ENCODE peak calls at places on chromosome 9, in four cellular contexts. One of them, this sample, is unnamed.

GRCh38 chr9:121499177-121499426 is 542 bp downstream of the GGTA1 start:
- DNase-seq in T-cell: no peak
- DNase-seq in myocyte: no peak
- DNase-seq in activated CD8-positive, alpha-beta memory T cell treated with anti-CD3 and anti-CD28 coated beads for 4 hours: no peak
- DNase-seq in this sample: no peak

GRCh38 chr9:114671605-114672004 is 10.4 kb downstream of the TEX48 start:
- DNase-seq in T-cell: no peak
- DNase-seq in myocyte: no peak
- DNase-seq in activated CD8-positive, alpha-beta memory T cell treated with anti-CD3 and anti-CD28 coated beads for 4 hours: no peak
- DNase-seq in this sample: no peak

GRCh38 chr9:126125577-126125976 is 201.1 kb upstream of the MVB12B start:
- DNase-seq in myocyte: peak; percentile 34
- DNase-seq in T-cell: no peak
- DNase-seq in activated CD8-positive, alpha-beta memory T cell treated with anti-CD3 and anti-CD28 coated beads for 4 hours: no peak
- DNase-seq in this sample: no peak

GRCh38 chr9:98860871-98861293 is 53.4 kb downstream of the GALNT12 start:
- DNase-seq in activated CD8-positive, alpha-beta memory T cell treated with anti-CD3 and anti-CD28 coated beads for 4 hours: no peak
- DNase-seq in myocyte: peak; percentile 99
- DNase-seq in T-cell: no peak
- DNase-seq in this sample: peak; percentile 92

GRCh38 chr9:134399435-134400056 is 73.3 kb downstream of the RXRA start:
- DNase-seq in T-cell: no peak
- DNase-seq in activated CD8-positive, alpha-beta memory T cell treated with anti-CD3 and anti-CD28 coated beads for 4 hours: no peak
- DNase-seq in myocyte: no peak
- DNase-seq in this sample: no peak

GRCh38 chr9:137380171-137380570 is 42.8 kb downstream of the EXD3 start:
- DNase-seq in myocyte: no peak
- DNase-seq in activated CD8-positive, alpha-beta memory T cell treated with anti-CD3 and anti-CD28 coated beads for 4 hours: no peak
- DNase-seq in T-cell: no peak
- DNase-seq in this sample: no peak

GRCh38 chr9:118595719-118596305 is 773.4 kb downstream of the BRINP1 start:
- DNase-seq in myocyte: peak; percentile 78
- DNase-seq in T-cell: no peak
- DNase-seq in activated CD8-positive, alpha-beta memory T cell treated with anti-CD3 and anti-CD28 coated beads for 4 hours: no peak
- DNase-seq in this sample: peak; percentile 66

GRCh38 chr9:76135902-76136301 is 245.4 kb downstream of the PCSK5 start:
- DNase-seq in activated CD8-positive, alpha-beta memory T cell treated with anti-CD3 and anti-CD28 coated beads for 4 hours: no peak
- DNase-seq in T-cell: no peak
- DNase-seq in myocyte: no peak
- DNase-seq in this sample: no peak

GRCh38 chr9:109922617-109923260 is 142.7 kb downstream of the PALM2AKAP2 start:
- DNase-seq in myocyte: peak; percentile 36
- DNase-seq in activated CD8-positive, alpha-beta memory T cell treated with anti-CD3 and anti-CD28 coated beads for 4 hours: no peak
- DNase-seq in T-cell: no peak
- DNase-seq in this sample: no peak

GRCh38 chr9:132487351-132487791 is 77.4 kb downstream of the CFAP77 start:
- DNase-seq in T-cell: peak; percentile 27
- DNase-seq in activated CD8-positive, alpha-beta memory T cell treated with anti-CD3 and anti-CD28 coated beads for 4 hours: no peak
- DNase-seq in myocyte: no peak
- DNase-seq in this sample: no peak

GRCh38 chr9:27791311-27791710 is 218.0 kb upstream of the C9orf72 start:
- DNase-seq in T-cell: no peak
- DNase-seq in activated CD8-positive, alpha-beta memory T cell treated with anti-CD3 and anti-CD28 coated beads for 4 hours: no peak
- DNase-seq in myocyte: peak; percentile 77
- DNase-seq in this sample: no peak

GRCh38 chr9:111959468-111959941 is 62.9 kb downstream of the UGCG start:
- DNase-seq in myocyte: peak; percentile 97
- DNase-seq in T-cell: no peak
- DNase-seq in activated CD8-positive, alpha-beta memory T cell treated with anti-CD3 and anti-CD28 coated beads for 4 hours: no peak
- DNase-seq in this sample: no peak

GRCh38 chr9:95399261-95399660 is 81.8 kb upstream of the FANCC start:
- DNase-seq in T-cell: no peak
- DNase-seq in activated CD8-positive, alpha-beta memory T cell treated with anti-CD3 and anti-CD28 coated beads for 4 hours: no peak
- DNase-seq in myocyte: no peak
- DNase-seq in this sample: no peak

GRCh38 chr9:6355728-6356127 is 27.6 kb downstream of the TPD52L3 start:
- DNase-seq in myocyte: no peak
- DNase-seq in T-cell: no peak
- DNase-seq in activated CD8-positive, alpha-beta memory T cell treated with anti-CD3 and anti-CD28 coated beads for 4 hours: no peak
- DNase-seq in this sample: no peak

GRCh38 chr9:104313396-104314110 is 190.5 kb upstream of the OR13F1 start:
- DNase-seq in myocyte: no peak
- DNase-seq in activated CD8-positive, alpha-beta memory T cell treated with anti-CD3 and anti-CD28 coated beads for 4 hours: no peak
- DNase-seq in T-cell: no peak
- DNase-seq in this sample: no peak

GRCh38 chr9:130172858-130173461 is 756 bp downstream of the NCS1 start:
- DNase-seq in activated CD8-positive, alpha-beta memory T cell treated with anti-CD3 and anti-CD28 coated beads for 4 hours: peak; percentile 33
- DNase-seq in T-cell: peak; percentile 21
- DNase-seq in myocyte: peak; percentile 43
- DNase-seq in this sample: peak; percentile 81

GRCh38 chr9:97293207-97293721 is 14.2 kb upstream of the CCDC180 start:
- DNase-seq in activated CD8-positive, alpha-beta memory T cell treated with anti-CD3 and anti-CD28 coated beads for 4 hours: no peak
- DNase-seq in T-cell: no peak
- DNase-seq in myocyte: peak; percentile 94
- DNase-seq in this sample: no peak

GRCh38 chr9:131546336-131547084 is 1.2 kb downstream of the PRRT1B start:
- DNase-seq in T-cell: no peak
- DNase-seq in myocyte: no peak
- DNase-seq in activated CD8-positive, alpha-beta memory T cell treated with anti-CD3 and anti-CD28 coated beads for 4 hours: no peak
- DNase-seq in this sample: no peak

GRCh38 chr9:124877383-124877782 is 15.5 kb downstream of the ARPC5L start:
- DNase-seq in activated CD8-positive, alpha-beta memory T cell treated with anti-CD3 and anti-CD28 coated beads for 4 hours: no peak
- DNase-seq in myocyte: no peak
- DNase-seq in T-cell: no peak
- DNase-seq in this sample: no peak

GRCh38 chr9:76756273-76756650 is 8.0 kb upstream of the PCA3 start:
- DNase-seq in T-cell: no peak
- DNase-seq in myocyte: peak; percentile 45
- DNase-seq in activated CD8-positive, alpha-beta memory T cell treated with anti-CD3 and anti-CD28 coated beads for 4 hours: no peak
- DNase-seq in this sample: peak; percentile 63

GRCh38 chr9:89854715-89855475 is 250.1 kb downstream of the GADD45G start:
- DNase-seq in myocyte: no peak
- DNase-seq in T-cell: no peak
- DNase-seq in activated CD8-positive, alpha-beta memory T cell treated with anti-CD3 and anti-CD28 coated beads for 4 hours: no peak
- DNase-seq in this sample: peak; percentile 26

GRCh38 chr9:34292552-34292951 is 36.5 kb downstream of the KIF24 start:
- DNase-seq in myocyte: no peak
- DNase-seq in activated CD8-positive, alpha-beta memory T cell treated with anti-CD3 and anti-CD28 coated beads for 4 hours: no peak
- DNase-seq in T-cell: no peak
- DNase-seq in this sample: no peak

GRCh38 chr9:73095425-73095824 is 56.2 kb upstream of the ANXA1 start:
- DNase-seq in myocyte: no peak
- DNase-seq in T-cell: no peak
- DNase-seq in activated CD8-positive, alpha-beta memory T cell treated with anti-CD3 and anti-CD28 coated beads for 4 hours: no peak
- DNase-seq in this sample: no peak

GRCh38 chr9:5438301-5439162 is 807 bp upstream of the PLGRKT start:
- DNase-seq in T-cell: peak; percentile 55
- DNase-seq in myocyte: peak; percentile 55
- DNase-seq in activated CD8-positive, alpha-beta memory T cell treated with anti-CD3 and anti-CD28 coated beads for 4 hours: no peak
- DNase-seq in this sample: no peak